ENCODE peak calls at places on chromosomes 4 and X, in seven cellular contexts. D is neural crest cell, M is lower leg skin, F is MM.1S, K is heart right ventricle, O is AG10803, X is fibroblast of the aortic adventitia. Y is an unnamed sample.

GRCh38 chr4:115687356-115687755 is 573.9 kb upstream of the NDST4 start:
- DNase-seq in D (no peak), M (no peak), F (no peak), K (no peak), O (no peak), X (no peak), Y (no peak)

GRCh38 chrX:102976290-102976689 is 39.2 kb downstream of the RAB40AL start:
- DNase-seq in D (no peak), M (no peak), F (no peak), K (no peak), O (peak), X (peak), Y (no peak)

GRCh38 chr4:162981823-162982222 is 184.9 kb downstream of the NAF1 start:
- DNase-seq in D (no peak), M (no peak), F (no peak), K (no peak), O (no peak), X (no peak), Y (no peak)

GRCh38 chrX:152674135-152674534 is 24.5 kb upstream of the MAGEA3 start:
- DNase-seq in D (no peak), M (no peak), F (no peak), K (no peak), O (no peak), X (no peak), Y (no peak)

GRCh38 chr4:26175016-26175786 is 145.6 kb upstream of the RBPJ start:
- DNase-seq in D (no peak), M (no peak), F (no peak), K (no peak), O (no peak), X (no peak), Y (peak)

GRCh38 chrX:108199691-108200090 is 108.1 kb downstream of the ATG4A start:
- DNase-seq in D (peak), M (no peak), F (peak), K (no peak), O (peak), X (peak), Y (peak)

GRCh38 chr4:88860594-88860993 is 163.0 kb upstream of the NAP1L5 start:
- DNase-seq in D (no peak), M (no peak), F (no peak), K (no peak), O (no peak), X (no peak), Y (no peak)

GRCh38 chrX:113305496-113305895 is 464.9 kb upstream of the AMOT start:
- DNase-seq in D (no peak), M (no peak), F (no peak), K (no peak), O (peak), X (peak), Y (no peak)

GRCh38 chr4:150297861-150298474 is 219.7 kb downstream of the DCLK2 start:
- DNase-seq in D (peak), M (peak), F (peak), K (no peak), O (peak), X (peak), Y (peak)

GRCh38 chr4:98584265-98584664 is 74.1 kb downstream of the TSPAN5 start:
- DNase-seq in D (no peak), M (no peak), F (no peak), K (no peak), O (no peak), X (no peak), Y (no peak)

GRCh38 chr4:24477919-24478318 is 106.4 kb downstream of the DHX15 start:
- DNase-seq in D (no peak), M (no peak), F (no peak), K (peak), O (peak), X (peak), Y (no peak)

GRCh38 chrX:69016220-69016941 is 148.9 kb downstream of the PJA1 start:
- DNase-seq in D (no peak), M (no peak), F (no peak), K (peak), O (no peak), X (no peak), Y (peak)

GRCh38 chr4:109928327-109929045 is 15.8 kb downstream of the EGF start:
- DNase-seq in D (no peak), M (no peak), F (no peak), K (no peak), O (no peak), X (no peak), Y (no peak)

GRCh38 chrX:127877358-127877757 is 174.8 kb downstream of the ACTRT1 start:
- DNase-seq in D (no peak), M (no peak), F (no peak), K (no peak), O (no peak), X (no peak), Y (no peak)

GRCh38 chr4:95392886-95393285 is 155.9 kb downstream of the UNC5C start:
- DNase-seq in D (no peak), M (no peak), F (no peak), K (no peak), O (no peak), X (no peak), Y (no peak)

GRCh38 chr4:121192500-121192899 is 28.4 kb upstream of the TNIP3 start:
- DNase-seq in D (peak), M (no peak), F (peak), K (no peak), O (peak), X (peak), Y (peak)

GRCh38 chr4:183241771-183242170 is 78.3 kb downstream of the CLDN22 start:
- DNase-seq in D (no peak), M (no peak), F (no peak), K (no peak), O (peak), X (peak), Y (no peak)

GRCh38 chr4:62399242-62399641 is 1199.1 kb downstream of the ADGRL3 start:
- DNase-seq in D (no peak), M (no peak), F (peak), K (no peak), O (no peak), X (no peak), Y (peak)

GRCh38 chrX:129823523-129823922 is 20.2 kb downstream of the ZDHHC9 start:
- DNase-seq in D (no peak), M (no peak), F (peak), K (no peak), O (no peak), X (no peak), Y (no peak)

GRCh38 chr4:75512336-75513211 is 1.6 kb downstream of the RCHY1 start:
- DNase-seq in D (no peak), M (no peak), F (peak), K (no peak), O (peak), X (peak), Y (peak)

GRCh38 chrX:65781845-65782244 is 114.4 kb downstream of the MSN start:
- DNase-seq in D (no peak), M (no peak), F (no peak), K (no peak), O (peak), X (no peak), Y (no peak)

GRCh38 chrX:12360389-12360788 is 222.1 kb downstream of the FRMPD4 start:
- DNase-seq in D (no peak), M (no peak), F (no peak), K (no peak), O (peak), X (peak), Y (no peak)

GRCh38 chr4:181432347-181432746 is 810.9 kb upstream of the TENM3 start:
- DNase-seq in D (peak), M (no peak), F (no peak), K (no peak), O (no peak), X (no peak), Y (no peak)

GRCh38 chr4:166594326-166594946 is 639.9 kb downstream of the SPOCK3 start:
- DNase-seq in D (peak), M (no peak), F (peak), K (peak), O (peak), X (peak), Y (peak)

GRCh38 chr4:122663814-122664610 is 43.1 kb upstream of the IL21 start:
- DNase-seq in D (no peak), M (no peak), F (no peak), K (no peak), O (peak), X (peak), Y (no peak)

GRCh38 chr4:169208516-169208915 is 62.2 kb downstream of the SH3RF1 start:
- DNase-seq in D (no peak), M (no peak), F (no peak), K (no peak), O (no peak), X (peak), Y (no peak)

GRCh38 chr4:95124906-95125504 is 367.2 kb downstream of the BMPR1B start:
- DNase-seq in D (peak), M (no peak), F (peak), K (no peak), O (peak), X (peak), Y (peak)

GRCh38 chr4:46370531-46370930 is 19.4 kb downstream of the GABRA2 start:
- DNase-seq in D (no peak), M (no peak), F (no peak), K (no peak), O (no peak), X (no peak), Y (no peak)

GRCh38 chr4:64846417-64846816 is 437.2 kb upstream of the TECRL start:
- DNase-seq in D (no peak), M (no peak), F (no peak), K (no peak), O (no peak), X (no peak), Y (no peak)

GRCh38 chrX:49163555-49164419 is 1.2 kb downstream of the MAGIX start:
- DNase-seq in D (peak), M (peak), F (peak), K (peak), O (peak), X (peak), Y (peak)

GRCh38 chrX:73400136-73400748 is 46.6 kb upstream of the CDX4 start:
- DNase-seq in D (no peak), M (no peak), F (no peak), K (no peak), O (no peak), X (no peak), Y (no peak)

GRCh38 chr4:109183851-109184345 is 118.6 kb downstream of the COL25A1 start:
- DNase-seq in D (no peak), M (no peak), F (no peak), K (no peak), O (no peak), X (peak), Y (no peak)

GRCh38 chr4:126790633-126791032 is 842.1 kb upstream of the INTU start:
- DNase-seq in D (no peak), M (no peak), F (no peak), K (no peak), O (peak), X (peak), Y (no peak)
- TF ChIP-seq CTCF in D (no peak), M (no peak), F (no peak), K (no peak), O (peak), X (peak), Y (no peak)

GRCh38 chr4:19486400-19486799 is 765.3 kb upstream of the SLIT2 start:
- DNase-seq in D (no peak), M (no peak), F (no peak), K (no peak), O (no peak), X (no peak), Y (no peak)
- TF ChIP-seq CTCF in D (no peak), M (no peak), F (peak), K (no peak), O (no peak), X (no peak), Y (no peak)

GRCh38 chrX:36856849-36857248 is 151.3 kb upstream of the FAM47C start:
- DNase-seq in D (no peak), M (no peak), F (no peak), K (no peak), O (no peak), X (no peak), Y (no peak)
- TF ChIP-seq CTCF in D (peak), M (no peak), F (peak), K (no peak), O (no peak), X (no peak), Y (no peak)

GRCh38 chr4:125316781-125317525 is 2.2 kb downstream of the FAT4 start:
- DNase-seq in D (peak), M (no peak), F (no peak), K (peak), O (peak), X (peak), Y (peak)
- TF ChIP-seq CTCF in D (peak), M (no peak), F (no peak), K (peak), O (no peak), X (peak), Y (no peak)

GRCh38 chr4:112231779-112232713 is at the start of gene AP1AR:
- DNase-seq in D (peak), M (peak), F (peak), K (peak), O (peak), X (peak), Y (peak)
- TF ChIP-seq CTCF in D (peak), M (no peak), F (peak), K (peak), O (peak), X (peak), Y (peak)